ENCODE peak calls at places on chromosomes 12 and 14, in four cellular contexts. One of them, this sample, is unnamed.

GRCh38 chr14:59318908-59319307 is 130.4 kb downstream of the DAAM1 start:
- ATAC-seq in upper lobe of left lung: no peak
- ATAC-seq in A549: no peak
- ATAC-seq in GM12878: no peak
- ATAC-seq in this sample: no peak

GRCh38 chr14:79567306-79567705 is 644.0 kb downstream of the DIO2 start:
- ATAC-seq in upper lobe of left lung: no peak
- ATAC-seq in A549: no peak
- ATAC-seq in GM12878: no peak
- ATAC-seq in this sample: no peak

GRCh38 chr12:100544165-100544564 is 29.3 kb upstream of the GAS2L3 start:
- ATAC-seq in upper lobe of left lung: no peak
- ATAC-seq in A549: peak; percentile 56
- ATAC-seq in GM12878: no peak
- ATAC-seq in this sample: no peak

GRCh38 chr12:1741154-1741949 is 50.5 kb downstream of the ADIPOR2 start:
- ATAC-seq in upper lobe of left lung: no peak
- ATAC-seq in A549: peak; percentile 39
- ATAC-seq in GM12878: no peak
- ATAC-seq in this sample: no peak

GRCh38 chr12:126384029-126384564 is 1318.9 kb downstream of the AACS start:
- ATAC-seq in upper lobe of left lung: no peak
- ATAC-seq in A549: no peak
- ATAC-seq in GM12878: no peak
- ATAC-seq in this sample: no peak

GRCh38 chr12:75599061-75599460 is 87.7 kb upstream of the KRR1 start:
- ATAC-seq in upper lobe of left lung: no peak
- ATAC-seq in A549: no peak
- ATAC-seq in GM12878: no peak
- ATAC-seq in this sample: no peak

GRCh38 chr14:92401561-92401960 is 78.6 kb downstream of the SLC24A4 start:
- ATAC-seq in upper lobe of left lung: no peak
- ATAC-seq in A549: no peak
- ATAC-seq in GM12878: no peak
- ATAC-seq in this sample: no peak

GRCh38 chr14:104283197-104284106 is 145.1 kb downstream of the KIF26A start:
- ATAC-seq in upper lobe of left lung: no peak
- ATAC-seq in A549: peak; percentile 33
- ATAC-seq in GM12878: no peak
- ATAC-seq in this sample: no peak

GRCh38 chr12:108234155-108234554 is 105.0 kb downstream of the CMKLR1 start:
- ATAC-seq in upper lobe of left lung: no peak
- ATAC-seq in A549: no peak
- ATAC-seq in GM12878: peak; percentile 78
- ATAC-seq in this sample: no peak

GRCh38 chr14:28635387-28635786 is 131.2 kb upstream of the FOXG1 start:
- ATAC-seq in upper lobe of left lung: no peak
- ATAC-seq in A549: no peak
- ATAC-seq in GM12878: no peak
- ATAC-seq in this sample: no peak

GRCh38 chr12:96047151-96047620 is 11.8 kb upstream of the LTA4H start:
- ATAC-seq in upper lobe of left lung: no peak
- ATAC-seq in A549: no peak
- ATAC-seq in GM12878: peak; percentile 48
- ATAC-seq in this sample: no peak

GRCh38 chr14:37591311-37591940 is 3.6 kb downstream of the FOXA1 start:
- ATAC-seq in upper lobe of left lung: no peak
- ATAC-seq in A549: peak; percentile 63
- ATAC-seq in GM12878: no peak
- ATAC-seq in this sample: no peak

GRCh38 chr12:15688838-15689237 is 100.3 kb downstream of the EPS8 start:
- ATAC-seq in upper lobe of left lung: no peak
- ATAC-seq in A549: peak; percentile 74
- ATAC-seq in GM12878: peak; percentile 73
- ATAC-seq in this sample: peak; percentile 27
- H3K4me3 ChIP-seq in upper lobe of left lung: no peak overlapping the region
- H3K4me3 ChIP-seq in A549: no peak overlapping the region
- H3K4me3 ChIP-seq in GM12878: no peak overlapping the region
- H3K4me3 ChIP-seq in this sample: peak overlapping the region; percentile 31

DNA sequence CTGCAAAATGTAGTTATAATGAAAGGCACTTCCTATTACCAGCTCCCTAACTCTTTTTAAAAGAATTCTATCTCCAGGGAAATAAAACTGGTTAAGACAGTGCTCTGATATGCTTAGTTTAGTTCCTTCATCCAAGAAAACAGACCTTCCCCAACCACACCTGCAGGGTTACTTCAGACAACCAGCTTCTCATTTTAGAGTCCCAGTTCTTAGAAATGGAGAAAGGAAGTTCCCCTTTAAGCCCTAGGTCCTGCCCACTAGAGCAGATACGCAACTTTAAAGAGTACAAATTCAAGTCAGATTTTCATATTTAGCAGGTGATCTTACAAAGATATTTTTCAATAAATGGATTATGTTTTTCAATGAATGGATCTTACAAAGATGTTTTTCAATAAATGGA is 4.4 kb upstream of the WSB2 start:
- ATAC-seq in upper lobe of left lung: no peak
- ATAC-seq in A549: no peak
- ATAC-seq in GM12878: peak; percentile 20
- ATAC-seq in this sample: no peak
- TF ChIP-seq EP300 in upper lobe of left lung: no peak
- TF ChIP-seq EP300 in A549: no peak
- TF ChIP-seq EP300 in GM12878: no peak
- TF ChIP-seq EP300 in this sample: no peak

GRCh38 chr12:39587247-39587646 is 32.4 kb downstream of the ABCD2 start:
- ATAC-seq in upper lobe of left lung: no peak
- ATAC-seq in A549: peak; percentile 90
- ATAC-seq in GM12878: peak; percentile 84
- ATAC-seq in this sample: no peak

GRCh38 chr12:39592295-39592694 is 27.3 kb downstream of the ABCD2 start:
- ATAC-seq in upper lobe of left lung: no peak
- ATAC-seq in A549: peak; percentile 76
- ATAC-seq in GM12878: peak; percentile 24
- ATAC-seq in this sample: no peak

GRCh38 chr12:39581592-39581991 is 38.0 kb downstream of the ABCD2 start:
- ATAC-seq in upper lobe of left lung: no peak
- ATAC-seq in A549: peak; percentile 62
- ATAC-seq in GM12878: no peak
- ATAC-seq in this sample: no peak

DNA sequence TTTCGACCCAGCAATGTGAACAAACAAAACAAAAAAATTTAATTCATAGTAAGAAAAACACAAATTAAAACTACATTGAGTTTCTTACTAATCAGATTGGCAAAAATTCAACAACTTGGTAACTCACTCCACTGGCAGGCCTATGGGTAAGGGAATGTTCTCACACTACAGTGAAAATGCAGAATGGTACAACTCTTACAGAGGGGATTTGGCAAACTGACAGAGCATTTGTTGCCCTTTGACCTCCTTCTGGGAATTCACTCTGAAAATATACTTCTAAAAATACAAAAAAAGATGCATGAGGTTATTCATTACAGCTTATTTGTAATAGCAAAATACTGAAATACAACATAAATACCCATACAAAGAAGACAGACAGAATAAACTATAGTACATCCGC is 32.8 kb downstream of the ABCD2 start:
- ATAC-seq in upper lobe of left lung: no peak
- ATAC-seq in A549: no peak
- ATAC-seq in GM12878: no peak
- ATAC-seq in this sample: no peak
- H3K4me3 ChIP-seq in upper lobe of left lung: no peak overlapping the region
- H3K4me3 ChIP-seq in A549: no peak overlapping the region
- H3K4me3 ChIP-seq in GM12878: no peak overlapping the region
- H3K4me3 ChIP-seq in this sample: no peak overlapping the region

DNA sequence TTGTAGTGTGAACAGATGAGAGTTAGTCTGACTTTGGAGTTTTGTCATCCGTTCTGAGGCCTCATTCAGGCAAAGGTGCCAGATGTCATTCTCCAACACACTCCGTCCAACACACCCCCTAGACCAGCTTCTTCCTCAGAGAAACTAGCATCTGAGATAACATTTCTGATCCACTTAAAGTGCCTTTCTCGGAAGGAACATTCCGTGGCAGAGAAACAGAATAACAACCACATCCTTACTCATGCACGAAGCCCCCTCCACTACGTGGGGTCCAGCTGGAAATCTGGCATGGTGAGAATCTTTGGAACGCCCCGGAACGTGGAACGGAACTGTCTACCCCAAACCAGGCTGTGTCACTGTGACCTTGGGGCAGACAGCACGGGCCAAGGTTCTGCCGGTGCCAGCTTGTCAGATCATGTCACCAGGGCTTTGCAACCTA is 17.0 kb upstream of the BCL7A start:
- ATAC-seq in upper lobe of left lung: peak; percentile 42
- ATAC-seq in A549: no peak
- ATAC-seq in GM12878: no peak
- ATAC-seq in this sample: no peak
- TF ChIP-seq EP300 in upper lobe of left lung: no peak
- TF ChIP-seq EP300 in A549: no peak
- TF ChIP-seq EP300 in GM12878: no peak
- TF ChIP-seq EP300 in this sample: no peak

GRCh38 chr12:10101648-10102220 is 2.9 kb upstream of the CLEC1A start:
- ATAC-seq in upper lobe of left lung: no peak
- ATAC-seq in A549: peak; percentile 27
- ATAC-seq in GM12878: no peak
- ATAC-seq in this sample: peak; percentile 3
- H3K4me3 ChIP-seq in upper lobe of left lung: no peak overlapping the region
- H3K4me3 ChIP-seq in A549: no peak overlapping the region
- H3K4me3 ChIP-seq in GM12878: no peak overlapping the region
- H3K4me3 ChIP-seq in this sample: no peak overlapping the region

DNA sequence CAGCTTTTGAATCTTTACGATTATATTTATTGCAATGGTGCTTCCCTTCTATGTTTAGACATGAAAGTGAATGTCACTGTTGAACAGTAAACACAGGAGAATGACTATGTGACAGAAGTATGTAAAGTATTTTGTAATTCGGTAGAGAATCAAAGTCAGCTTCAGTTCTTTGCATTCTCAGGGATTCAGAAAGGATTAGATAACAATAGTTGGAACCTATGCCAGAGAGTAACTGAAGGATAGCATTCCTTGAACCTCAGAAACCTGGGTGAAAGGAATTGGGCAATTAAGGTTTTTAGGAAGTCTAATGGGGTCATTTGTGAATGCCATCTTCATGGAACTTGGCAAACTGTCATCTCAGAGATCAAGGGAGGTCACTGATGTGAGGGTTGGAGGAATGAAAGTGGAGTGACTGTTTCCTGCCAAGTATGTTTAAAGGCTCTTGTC is 305.3 kb upstream of the DDHD1 start:
- ATAC-seq in upper lobe of left lung: no peak
- ATAC-seq in A549: peak; percentile 93
- ATAC-seq in GM12878: no peak
- ATAC-seq in this sample: no peak
- TF ChIP-seq EP300 in upper lobe of left lung: no peak
- TF ChIP-seq EP300 in A549: peak; percentile 91
- TF ChIP-seq EP300 in GM12878: no peak
- TF ChIP-seq EP300 in this sample: no peak

This sample was measured in gastroesophageal sphincter.